ENCODE peak calls at places on chromosomes 4 and X, in six cellular contexts. O, E, W, F, D and V are unnamed samples. For H3K9me3, the result is how much of the 10 kb centered on the place peaks cover.

GRCh38 chr4:133394971-133395627 is 246.0 kb downstream of the PCDH10 start:
- DNase-seq in O (no peak), E (no peak), W (no peak), F (no peak), D (no peak), V (no peak)

GRCh38 chr4:103150677-103151076 is 47.5 kb downstream of the CENPE start:
- DNase-seq in O (peak), E (no peak), W (no peak), F (peak), D (no peak), V (no peak)

GRCh38 chr4:156931267-156931666 is 40.3 kb downstream of the PDGFC start:
- DNase-seq in O (peak), E (no peak), W (no peak), F (peak), D (no peak), V (no peak)

GRCh38 chr4:120682981-120683380 is 239.5 kb downstream of the PRDM5 start:
- DNase-seq in O (no peak), E (no peak), W (no peak), F (no peak), D (no peak), V (no peak)

GRCh38 chr4:139108567-139109128 is 68.4 kb downstream of the ELF2 start:
- DNase-seq in O (no peak), E (no peak), W (no peak), F (no peak), D (no peak), V (no peak)

GRCh38 chrX:10146350-10146749 is 10.4 kb upstream of the CLCN4 start:
- DNase-seq in O (no peak), E (no peak), W (no peak), F (no peak), D (no peak), V (no peak)

GRCh38 chr4:186881521-186882220 is 158.0 kb upstream of the FAT1 start:
- DNase-seq in O (peak), E (no peak), W (no peak), F (no peak), D (no peak), V (no peak)

GRCh38 chrX:133985164-133986007 is at the start of gene GPC3:
- DNase-seq in O (peak), E (peak), W (peak), F (peak), D (peak), V (peak)

GRCh38 chr4:170001688-170002267 is 24.4 kb downstream of the MFAP3L start:
- DNase-seq in O (no peak), E (no peak), W (no peak), F (no peak), D (no peak), V (no peak)

GRCh38 chr4:76614589-76614988 is 179.6 kb downstream of the SHROOM3 start:
- DNase-seq in O (peak), E (no peak), W (no peak), F (no peak), D (no peak), V (no peak)

GRCh38 chr4:110091426-110091825 is 107.0 kb downstream of the ELOVL6 start:
- DNase-seq in O (peak), E (no peak), W (no peak), F (no peak), D (no peak), V (no peak)

GRCh38 chr4:62948108-62948507 is 1461.1 kb downstream of the TECRL start:
- DNase-seq in O (no peak), E (no peak), W (no peak), F (no peak), D (no peak), V (no peak)

GRCh38 chrX:51407520-51408409 is 75.1 kb downstream of the NUDT10 start:
- DNase-seq in O (no peak), E (no peak), W (no peak), F (no peak), D (no peak), V (no peak)

GRCh38 chrX:68139791-68140190 is 293.5 kb downstream of the OPHN1 start:
- DNase-seq in O (peak), E (no peak), W (no peak), F (no peak), D (no peak), V (no peak)

GRCh38 chrX:31932769-31933168 is 860.9 kb upstream of the FTHL17 start:
- DNase-seq in O (no peak), E (no peak), W (no peak), F (no peak), D (no peak), V (no peak)

GRCh38 chrX:120310861-120311631 is at the start of gene TMEM255A:
- DNase-seq in O (no peak), E (no peak), W (peak), F (no peak), D (no peak), V (no peak)

GRCh38 chrX:11792461-11793421 is 34.7 kb downstream of the MSL3 start:
- DNase-seq in O (no peak), E (peak), W (no peak), F (no peak), D (peak), V (no peak)

GRCh38 chr4:95129708-95130343 is 372.1 kb downstream of the BMPR1B start:
- DNase-seq in O (peak), E (no peak), W (no peak), F (peak), D (no peak), V (no peak)

GRCh38 chrX:78979789-78980464 is 34.7 kb downstream of the P2RY10 start:
- DNase-seq in O (no peak), E (peak), W (no peak), F (no peak), D (no peak), V (no peak)

GRCh38 chr4:174717788-174718187 is 111.3 kb downstream of the GLRA3 start:
- DNase-seq in O (no peak), E (no peak), W (no peak), F (no peak), D (no peak), V (no peak)

DNA sequence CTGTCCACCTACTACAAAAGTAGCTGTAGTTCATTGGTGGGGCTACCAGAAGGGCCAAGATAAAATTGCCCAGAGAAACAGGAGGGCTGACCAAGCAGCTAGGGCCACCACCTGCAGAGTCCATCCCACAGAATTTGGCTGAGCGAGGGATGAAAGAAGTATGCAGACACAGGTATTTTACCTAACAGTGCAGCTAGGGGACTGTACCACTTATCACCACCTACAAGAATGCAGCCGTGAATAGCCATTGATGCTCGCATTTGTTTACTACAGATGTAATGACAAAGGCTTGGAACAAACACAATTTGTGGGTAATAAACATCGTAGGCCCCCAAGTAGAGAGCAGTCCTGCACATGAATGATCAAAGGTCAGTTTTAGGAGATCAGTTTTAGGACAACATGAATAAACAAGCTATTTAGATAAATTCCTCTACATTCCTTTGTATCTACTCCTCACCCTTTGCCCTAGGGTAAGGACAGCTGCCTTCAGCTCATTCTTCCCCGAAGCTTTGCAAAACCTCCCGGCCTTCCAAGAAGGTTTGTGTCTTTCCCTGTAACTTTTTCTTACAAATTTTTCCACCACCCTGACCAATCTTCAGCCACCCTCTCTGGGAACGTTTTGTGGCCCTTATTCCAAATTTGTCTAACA is 49.5 kb downstream of the ZNF718 start:
- DNase-seq in O (no peak), E (no peak), W (no peak), F (no peak), D (no peak), V (no peak)
- H3K9me3 ChIP-seq in O (under half), E (half or more), W (half or more), F (under half), D (half or more), V (under half)

DNA sequence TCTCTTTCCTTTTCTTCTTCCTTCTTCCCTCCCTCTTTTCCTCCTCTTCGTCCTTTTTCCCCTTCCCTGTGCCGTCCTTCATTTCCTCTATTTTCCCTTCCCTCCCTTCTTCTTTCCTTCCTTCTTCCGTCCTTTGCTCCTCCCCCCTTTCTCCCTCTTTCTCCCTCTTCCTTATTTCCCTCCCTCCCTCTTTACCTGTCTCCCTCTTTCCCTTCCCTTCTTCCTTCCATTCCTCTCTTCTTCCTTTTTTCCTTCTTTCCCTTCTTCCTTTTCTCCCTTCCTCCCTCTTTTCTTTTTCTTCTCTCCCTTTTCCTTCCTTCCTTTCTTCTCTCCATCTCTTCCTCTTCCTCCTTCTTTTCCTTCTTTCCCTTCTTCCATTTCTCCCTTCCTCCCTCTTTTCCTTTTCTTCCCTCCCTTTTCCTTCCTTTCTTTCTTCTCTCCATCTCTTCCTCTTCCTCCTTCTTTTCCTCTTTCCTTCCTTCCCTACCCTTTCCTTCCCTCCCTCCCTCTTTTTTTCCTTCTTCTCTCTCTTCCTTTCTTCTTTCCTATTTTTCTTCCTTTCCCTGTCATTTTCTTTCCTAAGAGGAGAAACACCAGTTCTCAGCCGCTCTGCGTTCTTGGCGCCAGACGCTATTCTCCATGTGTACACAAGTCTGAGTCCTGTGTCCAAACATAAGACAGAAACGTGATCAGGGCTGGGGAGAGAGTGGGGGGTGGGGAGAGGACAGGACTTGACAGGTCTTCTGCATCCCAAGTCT is 597.1 kb downstream of the MID1IP1 start:
- DNase-seq in O (no peak), E (no peak), W (no peak), F (no peak), D (no peak), V (no peak)
- H3K9me3 ChIP-seq in O (under half), E (under half), W (under half), F (under half), D (under half), V (under half)

GRCh38 chrX:97846718-97847237 is 963.1 kb downstream of the RPA4 start:
- DNase-seq in O (no peak), E (no peak), W (no peak), F (no peak), D (no peak), V (no peak)
- H3K9me3 ChIP-seq in O (under half), E (under half), W (under half), F (under half), D (under half), V (under half)

DNA sequence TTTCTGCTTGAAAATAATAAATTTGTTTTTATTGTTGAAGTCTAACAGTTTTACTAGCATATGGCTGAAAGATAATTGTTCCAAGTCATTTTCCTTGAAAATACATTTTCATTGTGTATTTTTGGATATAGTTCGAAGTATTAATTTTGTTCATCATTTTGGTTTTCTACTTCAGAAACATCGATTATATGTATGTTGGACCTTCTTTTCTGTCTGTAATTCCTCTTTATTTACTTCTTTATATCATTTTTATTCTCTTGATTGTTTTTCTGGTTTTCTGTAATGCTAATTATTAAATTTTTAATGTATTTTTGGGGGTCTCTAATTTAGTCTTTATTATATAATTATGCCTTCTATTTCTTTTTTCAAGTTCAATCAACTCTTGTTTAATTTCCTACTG is 407.1 kb upstream of the FRG1 start:
- DNase-seq in O (no peak), E (no peak), W (no peak), F (no peak), D (no peak), V (no peak)
- H3K9me3 ChIP-seq in O (under half), E (under half), W (under half), F (under half), D (under half), V (under half)

GRCh38 chrX:360496-361150 is 26.1 kb downstream of the PPP2R3B start:
- DNase-seq in O (no peak), E (no peak), W (peak), F (peak), D (no peak), V (no peak)
- H3K9me3 ChIP-seq in O (under half), E (under half), W (under half), F (under half), D (under half), V (under half)

GRCh38 chr4:8061573-8061972 is 97.0 kb downstream of the ABLIM2 start:
- DNase-seq in O (no peak), E (no peak), W (no peak), F (no peak), D (no peak), V (no peak)

GRCh38 chr4:8066336-8066931 is 92.2 kb downstream of the ABLIM2 start:
- DNase-seq in O (no peak), E (no peak), W (no peak), F (no peak), D (no peak), V (no peak)

GRCh38 chr4:8067274-8067936 is 91.2 kb downstream of the ABLIM2 start:
- DNase-seq in O (no peak), E (no peak), W (no peak), F (no peak), D (no peak), V (no peak)

GRCh38 chr4:8061145-8061544 is 97.5 kb downstream of the ABLIM2 start:
- DNase-seq in O (no peak), E (no peak), W (no peak), F (no peak), D (no peak), V (no peak)

GRCh38 chr4:8063974-8064563 is 94.5 kb downstream of the ABLIM2 start:
- DNase-seq in O (no peak), E (no peak), W (no peak), F (no peak), D (no peak), V (no peak)
- H3K9me3 ChIP-seq in O (under half), E (under half), W (under half), F (under half), D (under half), V (under half)